ENCODE peak calls at places on chromosome 2, in seven cellular contexts. O is B cell, Y is dorsolateral prefrontal cortex, D is transverse colon, M is upper lobe of right lung, F is glutamatergic neuron, W is suprapubic skin. N is an unnamed sample.

GRCh38 chr2:64017811-64018714 is 1.2 kb downstream of the VPS54 start:
- DNase-seq in O (peak; percentile 13), Y (peak; percentile 7), D (peak; percentile 19), M (no peak), F (no peak), W (no peak), N (no peak)

GRCh38 chr2:48406096-48406495 is 123.9 kb upstream of the STON1 start:
- DNase-seq in O (no peak), Y (no peak), D (no peak), M (no peak), F (no peak), W (no peak), N (no peak)

GRCh38 chr2:172394008-172394407 is 33.4 kb upstream of the ITGA6 start:
- DNase-seq in O (no peak), Y (no peak), D (no peak), M (no peak), F (no peak), W (no peak), N (no peak)

GRCh38 chr2:227163998-227164744 is at the start of the genes COL4A3 and COL4A4:
- DNase-seq in O (peak; percentile 69), Y (no peak), D (peak; percentile 60), M (peak; percentile 91), F (peak; percentile 58), W (no peak), N (peak; percentile 28)

GRCh38 chr2:74179063-74179865 is 585 bp upstream of the MOB1A start:
- DNase-seq in O (no peak), Y (no peak), D (no peak), M (no peak), F (no peak), W (no peak), N (no peak)

GRCh38 chr2:149431337-149431736 is 101.0 kb downstream of the LYPD6 start:
- DNase-seq in O (no peak), Y (no peak), D (no peak), M (no peak), F (no peak), W (no peak), N (no peak)

GRCh38 chr2:202460119-202460518 is 84.0 kb downstream of the BMPR2 start:
- DNase-seq in O (no peak), Y (no peak), D (no peak), M (no peak), F (no peak), W (no peak), N (no peak)

GRCh38 chr2:198098918-198099317 is 294.5 kb downstream of the PLCL1 start:
- DNase-seq in O (no peak), Y (no peak), D (no peak), M (no peak), F (peak; percentile 39), W (no peak), N (no peak)

GRCh38 chr2:195659114-195659513 is 2.1 kb downstream of the SLC39A10 start:
- DNase-seq in O (peak; percentile 64), Y (no peak), D (no peak), M (no peak), F (no peak), W (no peak), N (no peak)

GRCh38 chr2:207558106-207558505 is 28.3 kb downstream of the CREB1 start:
- DNase-seq in O (no peak), Y (no peak), D (no peak), M (no peak), F (no peak), W (no peak), N (no peak)

GRCh38 chr2:31383471-31384153 is 30.9 kb downstream of the XDH start:
- DNase-seq in O (no peak), Y (no peak), D (no peak), M (no peak), F (no peak), W (no peak), N (no peak)

GRCh38 chr2:46187112-46187618 is 110.0 kb upstream of the EPAS1 start:
- DNase-seq in O (no peak), Y (peak; percentile 65), D (peak; percentile 38), M (no peak), F (no peak), W (no peak), N (no peak)

GRCh38 chr2:3186766-3187165 is 190.9 kb downstream of the EIPR1 start:
- DNase-seq in O (no peak), Y (no peak), D (no peak), M (no peak), F (no peak), W (no peak), N (no peak)

GRCh38 chr2:96085541-96086355 is 30.6 kb downstream of the ADRA2B start:
- DNase-seq in O (no peak), Y (no peak), D (no peak), M (no peak), F (no peak), W (peak; percentile 53), N (no peak)

GRCh38 chr2:64225491-64225890 is 81.3 kb upstream of the PELI1 start:
- DNase-seq in O (no peak), Y (no peak), D (no peak), M (no peak), F (no peak), W (no peak), N (no peak)

GRCh38 chr2:68689553-68690537 is 44.8 kb upstream of the ARHGAP25 start:
- DNase-seq in O (peak; percentile 63), Y (no peak), D (no peak), M (no peak), F (no peak), W (no peak), N (no peak)

GRCh38 chr2:9565436-9566153 is 10.0 kb upstream of the ADAM17 start:
- DNase-seq in O (no peak), Y (no peak), D (peak; percentile 74), M (no peak), F (no peak), W (no peak), N (no peak)

GRCh38 chr2:216694201-216694825 is 1.0 kb downstream of the IGFBP5 start:
- DNase-seq in O (no peak), Y (peak; percentile 79), D (peak; percentile 39), M (peak; percentile 73), F (peak; percentile 78), W (no peak), N (peak; percentile 52)

GRCh38 chr2:89763581-89764485 is 1072.4 kb downstream of the RPIA start:
- DNase-seq in O (no peak), Y (no peak), D (no peak), M (peak; percentile 64), F (no peak), W (peak; percentile 80), N (no peak)

GRCh38 chr2:126368778-126369177 is 287.2 kb upstream of the GYPC start:
- DNase-seq in O (no peak), Y (no peak), D (no peak), M (no peak), F (no peak), W (no peak), N (no peak)

GRCh38 chr2:88190808-88191721 is 20.9 kb downstream of the THNSL2 start:
- DNase-seq in O (peak; percentile 32), Y (no peak), D (peak; percentile 24), M (no peak), F (peak; percentile 63), W (no peak), N (peak; percentile 44)

GRCh38 chr2:53234548-53234903 is 533.1 kb upstream of the CHAC2 start:
- DNase-seq in O (no peak), Y (no peak), D (peak; percentile 12), M (no peak), F (no peak), W (no peak), N (no peak)

GRCh38 chr2:85413592-85414421 is 3.6 kb upstream of the CAPG start:
- DNase-seq in O (peak; percentile 72), Y (no peak), D (peak; percentile 76), M (peak; percentile 84), F (no peak), W (no peak), N (no peak)

GRCh38 chr2:142734770-142735169 is 142.7 kb upstream of the KYNU start:
- DNase-seq in O (no peak), Y (no peak), D (no peak), M (no peak), F (no peak), W (no peak), N (no peak)

GRCh38 chr2:57516740-57517340 is 529.8 kb upstream of the VRK2 start:
- DNase-seq in O (peak; percentile 23), Y (no peak), D (no peak), M (no peak), F (no peak), W (no peak), N (no peak)

DNA sequence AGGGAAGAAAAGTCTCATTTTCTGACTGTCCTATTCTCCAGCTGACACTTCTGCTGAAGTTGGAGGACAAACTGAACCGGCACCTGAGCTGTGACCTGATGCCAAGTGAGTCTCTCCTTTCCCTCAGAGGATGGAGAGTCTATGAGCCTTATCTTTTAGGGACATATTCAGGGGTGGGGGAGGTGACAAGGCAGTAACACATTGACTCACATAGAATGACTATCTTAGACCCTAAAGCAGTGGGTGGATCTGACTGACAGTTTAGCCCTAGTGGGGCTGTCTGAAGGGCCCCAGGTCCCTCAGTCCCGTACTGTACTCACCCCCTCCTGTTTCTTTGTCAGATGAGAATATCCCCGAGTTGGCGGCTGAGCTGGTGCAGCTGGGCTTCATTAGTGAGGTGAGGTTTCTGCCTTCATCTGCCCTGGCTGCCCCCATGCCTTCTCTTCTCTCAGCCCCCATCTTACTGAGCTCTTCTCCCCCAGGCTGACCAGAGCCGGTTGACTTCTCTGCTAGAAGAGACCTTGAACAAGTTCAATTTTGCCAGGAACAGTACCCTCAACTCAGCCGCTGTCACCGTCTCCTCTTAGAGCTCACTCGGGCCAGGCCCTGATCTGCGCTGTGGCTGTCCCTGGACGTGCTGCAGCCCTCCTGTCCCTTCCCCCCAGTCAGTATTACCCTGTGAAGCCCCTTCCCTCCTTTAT is 805 bp upstream of the KRTCAP3 start:
- DNase-seq in O (no peak), Y (no peak), D (no peak), M (no peak), F (no peak), W (no peak), N (no peak)
- TF ChIP-seq CTCF in O (no peak), Y (no peak), D (no peak), M (no peak), F (no peak), W (no peak), N (no peak)

GRCh38 chr2:15383695-15384350 is 177.3 kb downstream of the NBAS start:
- DNase-seq in O (no peak), Y (no peak), D (no peak), M (no peak), F (peak; percentile 16), W (no peak), N (no peak)
- TF ChIP-seq CTCF in O (no peak), Y (no peak), D (no peak), M (no peak), F (no peak), W (no peak), N (no peak)

GRCh38 chr2:225184948-225185347 is 142.7 kb upstream of the DOCK10 start:
- DNase-seq in O (no peak), Y (no peak), D (no peak), M (no peak), F (no peak), W (no peak), N (no peak)

GRCh38 chr2:225177098-225177497 is 134.8 kb upstream of the DOCK10 start:
- DNase-seq in O (no peak), Y (no peak), D (no peak), M (no peak), F (no peak), W (no peak), N (no peak)

GRCh38 chr2:225182126-225182525 is 139.9 kb upstream of the DOCK10 start:
- DNase-seq in O (no peak), Y (no peak), D (no peak), M (no peak), F (no peak), W (no peak), N (no peak)
- TF ChIP-seq CTCF in O (no peak), Y (no peak), D (no peak), M (no peak), F (no peak), W (no peak), N (no peak)

GRCh38 chr2:24625728-24626484 is 134.9 kb downstream of the NCOA1 start:
- DNase-seq in O (no peak), Y (no peak), D (no peak), M (no peak), F (no peak), W (no peak), N (no peak)
- TF ChIP-seq CTCF in O (no peak), Y (no peak), D (no peak), M (no peak), F (no peak), W (no peak), N (no peak)